ENCODE peak calls at places on chromosomes 13 and 19, in six cellular contexts. M is ascending aorta, V is right lobe of liver, C is fibroblast of lung, U is adrenal gland, Y is body of pancreas. P is an unnamed sample.
A peak's percentile ranks its signal among the peaks of the same experiment; 100 is the strongest.

GRCh38 chr19:39997595-39998216 is 846 bp downstream of the ZNF546 start:
- DNase-seq in M (no peak), Y (no peak), C (peak; percentile 16), U (no peak), V (no peak), P (no peak)

GRCh38 chr19:40717325-40717879 is 490 bp downstream of the ITPKC start:
- DNase-seq in C (peak; percentile 12), U (no peak), Y (peak; percentile 61), M (no peak), V (no peak), P (no peak)

GRCh38 chr13:59229401-59229800 is 934.3 kb downstream of the DIAPH3 start:
- DNase-seq in Y (no peak), C (no peak), M (no peak), U (no peak), V (no peak), P (no peak)

GRCh38 chr19:52464798-52465470 is 11.6 kb downstream of the ZNF578 start:
- DNase-seq in M (no peak), V (no peak), C (no peak), U (no peak), Y (no peak), P (no peak)

GRCh38 chr13:109383683-109384082 is 402.7 kb downstream of the IRS2 start:
- DNase-seq in C (peak; percentile 90), V (no peak), M (no peak), U (no peak), Y (no peak), P (peak; percentile 37)

GRCh38 chr19:38667552-38668205 is 20.2 kb downstream of the ACTN4 start:
- DNase-seq in C (peak; percentile 89), U (no peak), V (no peak), Y (no peak), M (no peak), P (peak; percentile 59)

GRCh38 chr19:30088567-30088966 is 146.5 kb downstream of the URI1 start:
- DNase-seq in V (no peak), M (no peak), Y (no peak), U (no peak), C (no peak), P (no peak)

GRCh38 chr19:41887711-41888382 is 4.9 kb downstream of the ARHGEF1 start:
- DNase-seq in V (no peak), U (no peak), M (peak; percentile 72), C (peak; percentile 90), Y (peak; percentile 76), P (peak; percentile 15)

GRCh38 chr19:55070755-55071502 is 4.7 kb upstream of the EPS8L1 start:
- DNase-seq in M (no peak), U (no peak), V (no peak), Y (peak; percentile 51), C (peak; percentile 77), P (no peak)

GRCh38 chr19:11813801-11814706 is at the start of gene ZNF440:
- DNase-seq in C (peak; percentile 92), U (peak; percentile 96), V (peak; percentile 96), Y (peak; percentile 97), M (peak; percentile 98), P (peak; percentile 71)

GRCh38 chr13:51707468-51707867 is 96.5 kb downstream of the DHRS12 start:
- DNase-seq in C (no peak), U (no peak), M (no peak), V (no peak), Y (no peak), P (no peak)

GRCh38 chr13:59633290-59633689 is 530.4 kb downstream of the DIAPH3 start:
- DNase-seq in U (peak; percentile 21), M (no peak), Y (no peak), V (peak; percentile 42), C (no peak), P (no peak)

GRCh38 chr19:50371914-50372475 is 4.3 kb upstream of the NR1H2 start:
- DNase-seq in M (no peak), U (no peak), V (no peak), Y (no peak), C (no peak), P (no peak)

GRCh38 chr19:41195675-41196497 is 2.9 kb downstream of the CYP2S1 start:
- DNase-seq in V (no peak), U (no peak), Y (no peak), M (no peak), C (peak; percentile 39), P (no peak)

GRCh38 chr13:91955546-91956355 is 557.3 kb downstream of the GPC5 start:
- DNase-seq in M (no peak), C (no peak), Y (no peak), U (no peak), V (no peak), P (no peak)

GRCh38 chr19:50794778-50795664 is 4.8 kb downstream of the ACP4 start:
- DNase-seq in Y (no peak), C (no peak), M (no peak), V (no peak), U (no peak), P (no peak)

GRCh38 chr13:93603043-93603442 is 376.4 kb downstream of the GPC6 start:
- DNase-seq in V (no peak), U (no peak), M (peak; percentile 69), Y (no peak), C (peak; percentile 93), P (peak; percentile 90)

GRCh38 chr13:34035676-34036325 is 217.9 kb downstream of the RFC3 start:
- DNase-seq in C (peak; percentile 39), V (no peak), U (peak; percentile 18), M (no peak), Y (no peak), P (no peak)

GRCh38 chr13:65966991-65967451 is 1263.1 kb downstream of the PCDH9 start:
- DNase-seq in V (no peak), Y (no peak), M (no peak), U (no peak), C (peak; percentile 36), P (no peak)

GRCh38 chr19:49387936-49388372 is at the start of gene KASH5:
- DNase-seq in C (peak; percentile 22), U (peak; percentile 82), Y (peak; percentile 90), V (peak; percentile 84), M (no peak), P (no peak)

GRCh38 chr19:29120471-29120870 is 92.5 kb downstream of the UQCRFS1 start:
- DNase-seq in Y (no peak), U (no peak), C (no peak), M (no peak), V (no peak), P (no peak)

GRCh38 chr13:32650705-32651311 is 64.6 kb downstream of the PDS5B start:
- DNase-seq in V (peak; percentile 30), C (peak; percentile 59), M (peak; percentile 76), Y (peak; percentile 56), U (peak; percentile 52), P (no peak)

GRCh38 chr19:56692496-56692895 is 20.9 kb upstream of the ZNF835 start:
- DNase-seq in C (no peak), Y (no peak), M (no peak), V (no peak), U (peak; percentile 72), P (no peak)

GRCh38 chr13:86684402-86684801 is 885.2 kb upstream of the SLITRK6 start:
- DNase-seq in V (no peak), U (no peak), Y (no peak), C (peak; percentile 66), M (no peak), P (no peak)

GRCh38 chr19:18436651-18437478 is 1.1 kb downstream of the ISYNA1 start:
- DNase-seq in C (peak; percentile 81), U (peak; percentile 76), M (peak; percentile 89), V (peak; percentile 77), Y (peak; percentile 83), P (no peak)

GRCh38 chr13:28327761-28328607 is 166.9 kb downstream of the FLT1 start:
- DNase-seq in M (no peak), V (no peak), C (no peak), Y (no peak), U (no peak), P (no peak)

GRCh38 chr19:35247526-35248309 is 1.1 kb upstream of the LSR start:
- DNase-seq in C (no peak), M (no peak), U (peak; percentile 84), V (peak; percentile 85), Y (peak; percentile 95), P (no peak)

DNA sequence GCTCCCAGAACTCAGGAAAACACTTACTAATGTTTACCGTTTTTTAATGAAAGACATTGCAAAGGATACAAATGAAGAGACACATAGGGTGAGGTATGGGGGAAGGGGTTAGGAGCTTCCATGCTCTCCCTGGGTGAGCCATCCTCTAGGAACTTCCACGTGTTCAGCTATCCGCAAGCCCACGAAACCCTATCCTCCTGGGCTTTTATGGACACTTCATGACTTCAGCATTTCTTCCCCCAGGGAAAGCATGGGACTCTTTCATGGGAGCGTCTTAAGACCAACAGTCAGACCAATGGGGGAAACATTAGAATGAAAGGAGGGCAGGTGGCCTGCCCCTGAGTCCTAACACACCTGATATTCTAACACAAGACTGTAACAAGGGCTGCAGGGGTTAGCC is 6.6 kb upstream of the ESD start:
- DNase-seq in C (peak; percentile 41), M (no peak), Y (no peak), U (no peak), V (no peak), P (no peak)
- H3K4me3 ChIP-seq in C (no peak overlapping the region), M (no peak overlapping the region), Y (no peak overlapping the region), U (no peak overlapping the region), V (no peak overlapping the region), P (no peak overlapping the region)

GRCh38 chr19:46209051-46209450 is 20.5 kb upstream of the IGFL1 start:
- DNase-seq in Y (no peak), U (no peak), C (no peak), M (no peak), V (no peak), P (no peak)

GRCh38 chr19:46211201-46211881 is 18.2 kb upstream of the IGFL1 start:
- DNase-seq in C (peak; percentile 32), V (no peak), Y (peak; percentile 67), M (no peak), U (no peak), P (no peak)

GRCh38 chr19:46213806-46214205 is 15.7 kb upstream of the IGFL1 start:
- DNase-seq in C (no peak), M (no peak), V (no peak), Y (no peak), U (no peak), P (no peak)

GRCh38 chr19:46213156-46213555 is 16.4 kb upstream of the IGFL1 start:
- DNase-seq in M (no peak), U (no peak), Y (no peak), V (no peak), C (no peak), P (no peak)

GRCh38 chr19:46210634-46211033 is 18.9 kb upstream of the IGFL1 start:
- DNase-seq in U (no peak), Y (no peak), M (no peak), C (no peak), V (no peak), P (no peak)
- H3K36me3 ChIP-seq in U (no peaks in the 10 kb centered on the region), Y (no peaks in the 10 kb centered on the region), M (no peaks in the 10 kb centered on the region), C (no peaks in the 10 kb centered on the region), V (no peaks in the 10 kb centered on the region), P (no peaks in the 10 kb centered on the region)

DNA sequence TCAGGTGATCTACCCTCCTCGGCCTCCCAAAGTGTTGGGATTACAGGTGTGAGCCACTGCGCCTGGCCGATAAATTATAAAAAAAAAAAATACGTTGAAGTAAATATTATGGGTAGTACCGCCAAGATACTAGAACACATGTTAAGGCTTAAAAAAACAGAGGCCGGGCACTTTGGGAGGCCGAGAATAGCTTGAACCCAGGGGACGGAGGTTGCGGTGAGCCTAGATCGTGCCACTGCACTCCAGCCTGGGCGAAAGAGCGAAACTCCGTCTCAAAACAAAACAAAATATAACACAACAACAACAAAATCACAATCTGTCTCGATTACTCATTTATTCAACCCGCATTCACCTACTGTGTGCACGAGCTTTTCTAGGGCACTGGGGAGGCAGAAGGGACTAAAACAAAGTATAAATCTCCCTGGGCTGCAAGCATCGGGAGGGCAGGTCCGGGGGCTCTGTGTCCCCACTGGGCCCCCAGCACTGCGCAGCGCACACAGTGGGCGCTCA is 1.3 kb upstream of the BICRA start:
- DNase-seq in M (no peak), C (no peak), Y (no peak), U (no peak), V (no peak), P (no peak)
- TF ChIP-seq CTCF in M (no peak), C (no peak), Y (no peak), U (no peak), V (no peak), P (no peak)

GRCh38 chr19:21568816-21569496 is 63.6 kb downstream of the ZNF429 start:
- DNase-seq in Y (peak; percentile 89), M (peak; percentile 90), U (peak; percentile 94), C (peak; percentile 92), V (peak; percentile 80), P (peak; percentile 68)
- H3K4me3 ChIP-seq in Y (no peak overlapping the region), M (peak overlapping the region; percentile 45), U (no peak overlapping the region), C (peak overlapping the region; percentile 26), V (peak overlapping the region; percentile 37), P (peak overlapping the region; percentile 51)